ENCODE peak calls at places on chromosomes 1 and 21, in seven cellular contexts. P is astrocyte of the cerebellum; N is stimulated activated naive CD8-positive, alpha-beta T cell treated with anti-CD3 and anti-CD28 coated beads, Interleukin-15, Interleukin-2, amounts not matched to agents 100 U/mL and 50 U/mL, for 24 hours; V is lower lobe of right lung; K is stimulated activated CD4-positive, alpha-beta T cell treated with anti-CD3 and anti-CD28 coated beads, Interleukin-15, amount 100 ng/mL, for 1 hour; J is kidney tubule cell; O is stimulated activated CD8-positive, alpha-beta memory T cell treated with anti-CD3 and anti-CD28 coated beads, Interleukin-4, amount 100 ng/mL, for 24 hours. S is an unnamed sample.

GRCh38 chr1:16120940-16121410 is 34.9 kb downstream of the EPHA2 start:
- DNase-seq in V (no peak), K (no peak), P (no peak), J (no peak), O (no peak), N (no peak), S (no peak)

GRCh38 chr1:153509729-153510354 is 25.9 kb downstream of the S100A6 start:
- DNase-seq in V (peak; percentile 70), J (peak; percentile 45), N (peak; percentile 81), O (peak; percentile 48), P (no peak), K (peak; percentile 32), S (peak; percentile 47)

GRCh38 chr1:38026592-38027200 is 14.2 kb downstream of the UTP11 start:
- DNase-seq in P (no peak), K (no peak), N (peak; percentile 65), V (peak; percentile 78), O (no peak), J (peak; percentile 66), S (no peak)

GRCh38 chr1:94156226-94156625 is 35.3 kb upstream of the ABCA4 start:
- DNase-seq in P (no peak), J (no peak), K (no peak), V (no peak), O (no peak), N (no peak), S (no peak)

GRCh38 chr21:34897828-34898227 is 151.3 kb downstream of the RUNX1 start:
- DNase-seq in P (no peak), J (no peak), K (no peak), O (no peak), N (no peak), V (no peak), S (no peak)

GRCh38 chr1:196527941-196528340 is 80.3 kb downstream of the KCNT2 start:
- DNase-seq in O (no peak), V (no peak), P (no peak), K (no peak), N (no peak), J (no peak), S (no peak)

GRCh38 chr1:58622571-58622970 is 45.5 kb upstream of the TACSTD2 start:
- DNase-seq in K (no peak), P (no peak), N (no peak), V (no peak), J (no peak), O (no peak), S (no peak)

GRCh38 chr1:164630626-164631396 is 71.8 kb downstream of the PBX1 start:
- DNase-seq in N (no peak), V (no peak), O (no peak), P (no peak), J (peak; percentile 64), K (no peak), S (no peak)

GRCh38 chr1:169163059-169163458 is 56.6 kb downstream of the ATP1B1 start:
- DNase-seq in J (no peak), O (no peak), V (no peak), K (no peak), P (no peak), N (no peak), S (no peak)

GRCh38 chr1:63643926-63644325 is 50.7 kb downstream of the PGM1 start:
- DNase-seq in P (no peak), K (no peak), N (no peak), O (no peak), J (peak; percentile 11), V (no peak), S (no peak)

GRCh38 chr1:147807405-147807804 is 47.0 kb upstream of the GJA5 start:
- DNase-seq in O (no peak), K (no peak), J (no peak), V (no peak), P (no peak), N (no peak), S (no peak)

GRCh38 chr1:229227298-229227919 is 43.5 kb upstream of the RAB4A start:
- DNase-seq in J (peak; percentile 68), K (peak; percentile 67), N (peak; percentile 82), P (peak; percentile 47), O (peak; percentile 68), V (peak; percentile 86), S (peak; percentile 76)

GRCh38 chr1:201850053-201850397 is 21.1 kb downstream of the IPO9 start:
- DNase-seq in O (no peak), P (peak; percentile 94), V (no peak), J (peak; percentile 88), K (no peak), N (no peak), S (no peak)

GRCh38 chr1:38608202-38608864 is 251.2 kb downstream of the RRAGC start:
- DNase-seq in V (no peak), J (no peak), N (peak; percentile 33), P (no peak), K (no peak), O (no peak), S (no peak)

GRCh38 chr21:33026299-33026858 is 644 bp downstream of the OLIG2 start:
- DNase-seq in P (no peak), V (no peak), K (no peak), J (no peak), N (no peak), O (no peak), S (no peak)

GRCh38 chr1:89069955-89070354 is 4.9 kb upstream of the GBP1 start:
- DNase-seq in N (no peak), P (no peak), J (no peak), O (no peak), K (no peak), V (no peak), S (no peak)